ENCODE peak calls at places on chromosome 11, in eight cellular contexts. T, N, I, C, B, D, Y and V are unnamed samples.

GRCh38 chr11:48172818-48173609 is 43.6 kb upstream of the OR4B1 start:
- DNase-seq in T (peak; percentile 58), N (peak; percentile 39), I (peak; percentile 62), C (peak; percentile 52), B (peak; percentile 97), D (peak; percentile 56), Y (peak; percentile 65), V (peak; percentile 35)

GRCh38 chr11:130237282-130238006 is 77.3 kb downstream of the ZBTB44 start:
- DNase-seq in T (no peak), N (no peak), I (no peak), C (no peak), B (no peak), D (no peak), Y (no peak), V (no peak)

GRCh38 chr11:27279491-27279890 is 83.5 kb downstream of the CCDC34 start:
- DNase-seq in T (no peak), N (no peak), I (peak; percentile 70), C (no peak), B (no peak), D (no peak), Y (no peak), V (no peak)

GRCh38 chr11:130763087-130763980 is 152.9 kb downstream of the SNX19 start:
- DNase-seq in T (peak; percentile 26), N (no peak), I (no peak), C (peak; percentile 23), B (peak; percentile 41), D (no peak), Y (peak; percentile 32), V (no peak)

GRCh38 chr11:31788066-31788465 is 23.1 kb downstream of the PAX6 start:
- DNase-seq in T (no peak), N (no peak), I (no peak), C (no peak), B (no peak), D (no peak), Y (no peak), V (no peak)

GRCh38 chr11:129975543-129975942 is 27.1 kb downstream of the PRDM10 start:
- DNase-seq in T (no peak), N (no peak), I (no peak), C (no peak), B (no peak), D (no peak), Y (no peak), V (no peak)

GRCh38 chr11:1224491-1225385 is 1.9 kb downstream of the MUC5B start:
- DNase-seq in T (no peak), N (no peak), I (no peak), C (no peak), B (peak; percentile 84), D (peak; percentile 84), Y (no peak), V (no peak)

GRCh38 chr11:80899381-80899780 is 1458.6 kb upstream of the TENM4 start:
- DNase-seq in T (no peak), N (no peak), I (no peak), C (peak; percentile 21), B (no peak), D (no peak), Y (no peak), V (no peak)

GRCh38 chr11:35978891-35979290 is 35.0 kb downstream of the LDLRAD3 start:
- DNase-seq in T (no peak), N (no peak), I (no peak), C (no peak), B (no peak), D (no peak), Y (no peak), V (no peak)

GRCh38 chr11:71172680-71173079 is 79.7 kb downstream of the SHANK2 start:
- DNase-seq in T (no peak), N (no peak), I (no peak), C (no peak), B (peak; percentile 17), D (no peak), Y (no peak), V (no peak)

GRCh38 chr11:110373061-110373702 is 56.6 kb upstream of the FDX1 start:
- DNase-seq in T (no peak), N (no peak), I (peak; percentile 74), C (peak; percentile 36), B (no peak), D (no peak), Y (no peak), V (no peak)

GRCh38 chr11:96293583-96293982 is 49.4 kb downstream of the MAML2 start:
- DNase-seq in T (no peak), N (no peak), I (no peak), C (peak; percentile 43), B (no peak), D (no peak), Y (no peak), V (no peak)

GRCh38 chr11:2801711-2802388 is 83.7 kb downstream of the CDKN1C start:
- DNase-seq in T (no peak), N (no peak), I (peak; percentile 47), C (no peak), B (peak; percentile 12), D (peak; percentile 15), Y (peak; percentile 14), V (peak; percentile 20)

GRCh38 chr11:122756417-122756816 is 81.9 kb upstream of the CRTAM start:
- DNase-seq in T (no peak), N (peak; percentile 25), I (no peak), C (no peak), B (no peak), D (no peak), Y (no peak), V (no peak)

GRCh38 chr11:114262681-114263509 is 33.3 kb upstream of the NNMT start:
- DNase-seq in T (peak; percentile 52), N (no peak), I (no peak), C (peak; percentile 36), B (peak; percentile 71), D (no peak), Y (no peak), V (no peak)

GRCh38 chr11:15711311-15711710 is 596.6 kb downstream of the INSC start:
- DNase-seq in T (no peak), N (no peak), I (no peak), C (no peak), B (peak; percentile 88), D (no peak), Y (no peak), V (no peak)

GRCh38 chr11:12480401-12480800 is 103.0 kb downstream of the PARVA start:
- DNase-seq in T (no peak), N (no peak), I (no peak), C (no peak), B (peak; percentile 5), D (no peak), Y (no peak), V (no peak)

GRCh38 chr11:58285483-58286040 is 17.5 kb upstream of the OR10W1 start:
- DNase-seq in T (no peak), N (no peak), I (no peak), C (no peak), B (peak; percentile 56), D (no peak), Y (no peak), V (no peak)

GRCh38 chr11:33000181-33000580 is 15.5 kb upstream of the DEPDC7 start:
- DNase-seq in T (peak; percentile 67), N (no peak), I (no peak), C (peak; percentile 90), B (no peak), D (no peak), Y (no peak), V (no peak)

GRCh38 chr11:1760351-1761109 is 3.2 kb downstream of the CTSD start:
- DNase-seq in T (peak; percentile 70), N (no peak), I (peak; percentile 95), C (peak; percentile 54), B (no peak), D (peak; percentile 66), Y (no peak), V (peak; percentile 51)

GRCh38 chr11:110176366-110177056 is 83.3 kb downstream of the ZC3H12C start:
- DNase-seq in T (no peak), N (no peak), I (no peak), C (peak; percentile 20), B (no peak), D (no peak), Y (no peak), V (no peak)

GRCh38 chr11:105046898-105047579 is 1.9 kb upstream of the CARD16 start:
- DNase-seq in T (peak; percentile 94), N (no peak), I (peak; percentile 84), C (peak; percentile 99), B (no peak), D (peak; percentile 46), Y (no peak), V (no peak)

DNA sequence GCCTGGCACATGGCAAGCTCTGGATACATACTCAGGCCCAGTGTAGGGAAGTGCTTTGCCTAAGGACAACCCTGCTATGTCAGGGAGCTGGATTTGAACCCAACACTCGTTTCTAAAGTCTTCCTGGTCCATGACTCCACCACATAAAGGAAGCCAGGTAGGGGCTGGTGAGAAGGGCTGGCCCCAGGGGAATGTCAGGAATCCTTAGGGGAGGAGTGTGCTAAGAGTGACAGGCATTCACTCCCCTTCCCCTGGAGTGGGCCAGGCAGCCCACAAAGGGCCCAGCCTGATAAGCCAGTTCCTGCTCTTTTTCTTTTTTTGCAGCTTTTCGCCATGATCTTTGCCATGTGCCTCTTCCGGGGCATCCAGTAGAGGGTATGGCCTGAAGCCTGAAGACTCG is 21.9 kb downstream of the TP53I11 start:
- DNase-seq in T (no peak), N (no peak), I (no peak), C (no peak), B (peak; percentile 90), D (no peak), Y (no peak), V (no peak)
- H3K27ac ChIP-seq in T (no peak overlapping the region), N (no peak overlapping the region), I (no peak overlapping the region), C (no peak overlapping the region), B (no peak overlapping the region), D (no peak overlapping the region), Y (no peak overlapping the region), V (no peak overlapping the region)

GRCh38 chr11:77637345-77638165 is at the start of gene CLNS1A:
- DNase-seq in T (peak; percentile 91), N (peak; percentile 51), I (peak; percentile 74), C (peak; percentile 87), B (peak; percentile 92), D (peak; percentile 93), Y (peak; percentile 76), V (peak; percentile 80)
- H3K4me3 ChIP-seq in T (peak within 1 kb of the TSS; percentile 84), N (peak within 1 kb of the TSS; percentile 98), I (peak within 1 kb of the TSS; percentile 72), C (peak within 1 kb of the TSS; percentile 92), B (peak within 1 kb of the TSS; percentile 96), D (peak within 1 kb of the TSS; percentile 59), Y (peak within 1 kb of the TSS; percentile 95), V (peak within 1 kb of the TSS; percentile 90)

GRCh38 chr11:19846654-19847330 is 134.2 kb downstream of the NAV2 start:
- DNase-seq in T (no peak), N (no peak), I (no peak), C (peak; percentile 31), B (no peak), D (no peak), Y (no peak), V (peak; percentile 26)
- H3K4me1 ChIP-seq in T (no peaks in the 10 kb centered on the region), N (no peaks in the 10 kb centered on the region), I (no peaks in the 10 kb centered on the region), C (peaks cover 9% of the 10 kb centered on the region), B (no peaks in the 10 kb centered on the region), D (no peaks in the 10 kb centered on the region), Y (peaks cover 4% of the 10 kb centered on the region), V (no peaks in the 10 kb centered on the region)

DNA sequence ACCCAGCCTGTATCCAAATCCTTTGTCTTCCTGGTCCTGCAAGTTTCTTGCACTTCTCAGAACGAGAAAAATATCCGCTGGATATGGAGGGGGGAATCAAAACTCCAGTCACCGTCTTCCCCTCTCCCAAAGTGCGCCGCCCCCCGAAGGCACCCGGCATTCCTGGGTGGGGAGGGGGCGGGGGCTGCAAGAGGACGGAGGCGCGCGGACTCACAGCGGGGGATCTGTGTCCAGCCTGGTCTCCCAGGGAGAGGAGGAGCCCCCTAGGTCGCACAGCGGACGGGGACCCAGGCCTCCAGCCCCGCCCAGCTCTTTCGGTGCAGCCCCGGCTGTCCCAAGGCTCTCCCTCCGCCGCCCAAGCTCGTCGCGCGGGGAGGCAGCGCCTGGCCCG is 2.1 kb upstream of the WNT11 start:
- DNase-seq in T (no peak), N (no peak), I (no peak), C (no peak), B (no peak), D (no peak), Y (peak; percentile 53), V (no peak)
- H3K27ac ChIP-seq in T (no peak overlapping the region), N (no peak overlapping the region), I (no peak overlapping the region), C (no peak overlapping the region), B (no peak overlapping the region), D (no peak overlapping the region), Y (peak overlapping the region; percentile 66), V (peak overlapping the region; percentile 69)